ENCODE peak calls at places on chromosomes 13 and 19, in four cellular contexts. M is fibroblast of lung, A is OCI-LY7, H is neural progenitor cell. Y is an unnamed sample. For H3K36me3 and H4K20me1, the result is how much of the 10 kb centered on the place peaks cover.

GRCh38 chr13:87754097-87754496 is 82.9 kb downstream of the SLITRK5 start:
- DNase-seq in M (no peak), A (no peak), H (no peak), Y (no peak)

GRCh38 chr19:20664917-20665781 is 3.8 kb upstream of the ZNF626 start:
- DNase-seq in M (peak), A (no peak), H (peak), Y (no peak)

GRCh38 chr13:41488124-41488523 is 30.8 kb downstream of the RGCC start:
- DNase-seq in M (no peak), A (no peak), H (no peak), Y (no peak)

GRCh38 chr13:28357247-28357825 is 137.6 kb downstream of the FLT1 start:
- DNase-seq in M (no peak), A (no peak), H (no peak), Y (no peak)

GRCh38 chr13:66663206-66663605 is 566.9 kb downstream of the PCDH9 start:
- DNase-seq in M (no peak), A (no peak), H (no peak), Y (no peak)

GRCh38 chr13:40878823-40879222 is 89.4 kb downstream of the SLC25A15 start:
- DNase-seq in M (no peak), A (no peak), H (no peak), Y (peak)

GRCh38 chr19:30498707-30499106 is 126.5 kb downstream of the ZNF536 start:
- DNase-seq in M (no peak), A (no peak), H (peak), Y (no peak)

GRCh38 chr19:28358604-28359003 is 854.3 kb downstream of the UQCRFS1 start:
- DNase-seq in M (peak), A (no peak), H (peak), Y (no peak)

GRCh38 chr13:51437550-51438127 is 15.2 kb downstream of the INTS6 start:
- DNase-seq in M (no peak), A (no peak), H (no peak), Y (no peak)

GRCh38 chr13:75478659-75479058 is 3.3 kb downstream of the TBC1D4 start:
- DNase-seq in M (no peak), A (no peak), H (no peak), Y (no peak)

GRCh38 chr13:98413796-98414195 is 163.1 kb downstream of the STK24 start:
- DNase-seq in M (no peak), A (no peak), H (no peak), Y (no peak)

GRCh38 chr19:5186293-5187050 is 154.1 kb downstream of the PTPRS start:
- DNase-seq in M (peak), A (no peak), H (no peak), Y (no peak)

GRCh38 chr19:5184930-5185329 is 155.7 kb downstream of the PTPRS start:
- DNase-seq in M (no peak), A (no peak), H (no peak), Y (no peak)

GRCh38 chr19:5191091-5191490 is 149.5 kb downstream of the PTPRS start:
- DNase-seq in M (peak), A (no peak), H (no peak), Y (no peak)

GRCh38 chr19:5189318-5189607 is 151.3 kb downstream of the PTPRS start:
- DNase-seq in M (no peak), A (no peak), H (no peak), Y (no peak)

DNA sequence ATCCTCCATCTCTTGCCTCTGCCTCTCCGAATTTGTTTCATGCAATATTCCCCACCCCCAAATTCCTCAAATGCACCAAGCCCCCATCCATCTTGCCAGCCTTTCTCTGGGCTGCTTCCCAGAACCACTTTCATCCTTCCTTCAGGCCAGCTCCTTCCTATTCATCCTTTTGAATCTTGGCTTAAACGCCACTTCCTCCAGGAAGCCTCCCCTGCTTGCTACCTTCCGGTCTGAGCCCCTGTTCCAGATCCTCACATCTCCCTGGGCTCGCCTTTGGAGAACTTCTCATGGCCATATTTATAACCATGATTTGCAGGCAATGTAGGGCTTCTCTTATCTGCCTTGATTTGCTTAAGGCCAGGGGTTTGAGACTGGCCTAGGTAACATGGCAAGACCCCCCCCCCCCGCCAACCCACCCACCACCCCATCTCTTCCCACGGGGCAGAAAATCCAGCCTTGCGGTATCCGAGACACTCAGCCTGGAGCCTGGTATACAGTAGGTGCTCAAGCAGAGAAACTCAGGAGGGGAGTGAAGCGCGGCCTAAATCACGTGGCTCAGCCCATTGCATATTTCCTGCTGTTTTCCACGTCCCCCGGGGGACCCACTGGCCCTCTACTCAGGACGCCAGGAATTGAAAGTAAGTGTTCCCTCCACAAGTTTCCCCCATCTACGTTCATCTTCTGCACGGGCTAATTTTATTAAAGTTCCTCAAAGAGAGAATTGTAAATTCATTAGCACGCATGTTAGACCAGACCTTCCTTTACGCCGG is 151.9 kb downstream of the PTPRS start:
- DNase-seq in M (no peak), A (no peak), H (no peak), Y (no peak)
- H3K4me3 ChIP-seq in M (no peak), A (no peak), H (no peak), Y (no peak)

GRCh38 chr19:39379865-39380399 is 11.0 kb downstream of the PAF1 start:
- DNase-seq in M (no peak), A (no peak), H (no peak), Y (no peak)
- H3K36me3 ChIP-seq in M (under half), A (half or more), H (under half), Y (under half)

DNA sequence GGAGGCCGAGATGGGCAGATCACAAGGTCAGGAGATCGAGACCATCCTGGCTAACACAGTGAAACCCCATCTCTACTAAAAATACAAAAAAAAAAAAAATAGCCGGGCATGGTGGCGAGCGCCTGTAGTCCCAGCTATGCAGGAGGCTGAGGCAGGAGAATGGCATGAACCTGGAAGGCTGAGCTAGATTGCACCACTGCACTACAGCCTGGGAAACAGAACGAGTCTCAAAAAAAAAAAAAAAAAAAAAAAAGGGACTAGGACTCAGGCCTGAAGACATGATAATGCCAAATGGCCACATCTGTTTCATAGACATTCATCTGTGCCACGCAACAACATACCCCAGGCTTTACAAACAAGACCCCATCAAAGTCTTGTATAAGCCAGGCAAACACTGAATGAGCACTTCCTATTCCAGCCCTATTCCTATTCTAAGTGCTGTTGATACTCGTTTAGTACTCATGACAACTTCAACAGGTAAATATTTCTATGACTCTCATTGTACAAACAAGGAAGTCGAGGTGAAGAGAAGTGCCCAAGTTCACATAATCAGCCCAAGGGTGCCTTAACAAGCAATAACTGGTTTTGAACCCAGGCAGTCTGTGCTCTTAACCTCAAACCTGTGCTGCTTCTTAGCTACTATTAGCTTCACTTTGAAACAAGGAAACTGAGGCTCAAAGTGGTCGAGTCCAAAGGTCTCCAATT is 1.7 kb downstream of the B9D2 start:
- DNase-seq in M (no peak), A (no peak), H (no peak), Y (no peak)
- H4K20me1 ChIP-seq in M (under half), A (under half), H (under half), Y (under half)

GRCh38 chr13:110341445-110342247 is 34.6 kb downstream of the COL4A2 start:
- DNase-seq in M (peak), A (peak), H (no peak), Y (no peak)
- H3K4me3 ChIP-seq in M (no peak), A (no peak), H (no peak), Y (no peak)

GRCh38 chr19:17841810-17842662 is 5.7 kb downstream of the JAK3 start:
- DNase-seq in M (peak), A (peak), H (peak), Y (peak)

GRCh38 chr19:17841371-17841809 is 6.4 kb downstream of the JAK3 start:
- DNase-seq in M (no peak), A (no peak), H (no peak), Y (no peak)

GRCh38 chr19:17842663-17843313 is 5.0 kb downstream of the JAK3 start:
- DNase-seq in M (no peak), A (no peak), H (no peak), Y (no peak)

GRCh38 chr19:17837972-17838371 is 9.8 kb downstream of the JAK3 start:
- DNase-seq in M (no peak), A (no peak), H (no peak), Y (no peak)

GRCh38 chr19:17840019-17840418 is 7.8 kb downstream of the JAK3 start:
- DNase-seq in M (no peak), A (no peak), H (no peak), Y (no peak)
- H3K36me3 ChIP-seq in M (under half), A (under half), H (under half), Y (under half)

GRCh38 chr19:47637550-47637949 is 28.6 kb downstream of the BICRA start:
- DNase-seq in M (peak), A (no peak), H (no peak), Y (no peak)
- H4K20me1 ChIP-seq in M (under half), A (under half), H (half or more), Y (under half)

DNA sequence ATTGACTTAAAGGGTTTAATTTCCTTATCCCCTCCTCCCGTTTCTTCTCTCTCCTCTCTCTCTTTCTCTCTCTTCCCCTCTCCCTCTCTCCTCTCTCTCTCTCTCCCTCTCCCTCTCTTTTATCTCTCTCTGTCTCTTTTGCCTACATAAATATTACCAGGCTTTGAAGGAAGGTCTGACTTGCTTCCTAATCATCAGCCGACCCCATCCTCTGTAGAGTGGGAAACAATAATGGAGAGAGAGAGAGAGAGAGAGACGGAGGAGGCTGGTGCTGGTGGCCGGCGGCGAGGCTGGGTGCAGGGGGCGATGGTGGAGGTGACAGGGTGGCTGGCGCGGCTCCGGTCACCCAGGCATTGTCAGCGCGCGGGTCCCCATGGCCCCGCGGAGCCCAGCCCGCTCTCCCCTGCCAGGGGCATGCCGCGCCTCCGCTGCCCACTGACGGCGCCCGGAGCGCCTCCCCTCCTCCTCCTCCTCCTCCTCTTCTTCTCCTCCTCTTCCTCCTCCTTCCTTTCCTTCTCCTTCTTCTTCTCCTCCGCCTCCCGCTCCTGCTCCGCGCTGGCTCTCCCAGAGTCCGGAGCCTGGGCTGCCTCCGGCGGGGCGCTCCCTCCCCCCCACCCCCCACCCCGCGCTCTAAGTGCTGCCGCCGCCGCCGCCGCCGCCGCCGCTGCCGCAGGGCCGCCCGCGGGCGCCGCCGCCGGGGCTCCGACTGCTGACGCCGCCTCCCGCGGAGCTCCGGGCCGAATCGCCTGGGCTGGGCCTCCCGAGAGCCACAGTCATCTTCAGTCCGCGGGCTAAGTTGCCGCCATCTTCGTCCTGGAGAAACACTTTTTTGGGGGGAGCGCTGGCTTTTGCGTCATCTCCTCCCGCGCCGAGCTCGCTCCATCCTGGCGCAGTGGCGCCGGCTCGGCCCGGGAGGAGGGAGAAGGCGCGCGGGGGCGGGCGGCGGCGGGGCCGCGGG is 348.4 kb downstream of the LIG4 start:
- DNase-seq in M (peak), A (no peak), H (peak), Y (no peak)
- H3K4me3 ChIP-seq in M (peak), A (no peak), H (peak), Y (no peak)

GRCh38 chr13:79812070-79812850 is 331.3 kb downstream of the NDFIP2 start:
- DNase-seq in M (no peak), A (no peak), H (no peak), Y (no peak)
- H3K36me3 ChIP-seq in M (under half), A (under half), H (under half), Y (under half)

DNA sequence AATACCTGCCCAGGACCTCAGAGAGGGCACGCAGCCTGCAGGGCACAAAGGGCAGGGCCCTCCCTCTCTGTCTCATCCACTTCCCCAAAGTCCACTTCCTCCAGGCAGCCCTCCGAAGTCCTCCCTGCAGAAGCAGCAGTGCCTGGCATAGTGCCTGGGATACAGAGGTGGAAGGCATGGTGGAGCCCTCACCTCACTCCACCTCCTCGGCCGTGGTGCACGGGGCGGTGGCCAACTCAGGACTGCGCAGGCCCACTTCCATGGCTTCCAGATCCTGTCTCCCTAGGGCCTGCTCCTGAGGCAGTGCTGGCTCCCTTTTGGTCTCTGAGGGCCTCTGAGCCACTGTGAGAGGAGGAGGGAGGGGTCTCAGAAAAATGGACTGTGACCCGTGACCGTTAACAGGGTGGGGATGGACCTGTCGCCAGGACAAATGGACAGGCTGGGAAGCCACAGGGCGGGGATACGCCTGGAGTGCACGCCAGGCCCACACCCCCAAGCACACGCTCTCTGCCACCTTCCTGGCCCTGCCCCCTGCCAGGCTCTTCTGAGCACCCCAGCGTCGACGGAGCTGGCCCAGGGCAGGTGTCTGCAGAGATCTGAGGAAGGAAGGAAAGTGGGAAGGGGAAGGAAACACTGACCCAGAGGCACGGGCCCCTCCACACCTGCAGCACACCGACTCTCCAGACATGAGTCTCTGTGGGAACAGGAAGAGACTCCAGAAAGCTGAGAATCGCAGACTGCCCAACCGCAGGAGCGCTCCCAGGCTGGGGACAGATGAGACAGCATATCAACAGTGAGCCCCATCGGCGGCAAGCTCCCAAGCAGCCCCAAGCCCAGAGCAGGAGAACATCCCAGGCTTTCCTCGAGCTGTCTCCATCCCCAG is 8.4 kb downstream of the REXO1 start:
- DNase-seq in M (no peak), A (no peak), H (no peak), Y (no peak)
- H4K20me1 ChIP-seq in M (under half), A (under half), H (half or more), Y (half or more)

Y was measured in Karpas-422.